ENCODE peak calls at places on chromosomes 6 and 20, in four cellular contexts. One of them, this sample, is unnamed.

GRCh38 chr20:63626424-63627128 is at the start of gene GMEB2:
- DNase-seq in K562: peak
- DNase-seq in GM12878: no peak
- DNase-seq in HepG2: peak
- DNase-seq in this sample: no peak

GRCh38 chr6:91464718-91465117 is 877.8 kb upstream of the MAP3K7 start:
- DNase-seq in GM12878: no peak
- DNase-seq in HepG2: no peak
- DNase-seq in K562: no peak
- DNase-seq in this sample: no peak

GRCh38 chr6:56595490-56596122 is 47.1 kb downstream of the DST start:
- DNase-seq in GM12878: peak
- DNase-seq in HepG2: peak
- DNase-seq in K562: peak
- DNase-seq in this sample: peak

GRCh38 chr20:2603816-2604505 is 48.5 kb upstream of the NOP56 start:
- DNase-seq in GM12878: no peak
- DNase-seq in HepG2: no peak
- DNase-seq in K562: no peak
- DNase-seq in this sample: no peak

GRCh38 chr20:8756410-8756809 is 312.5 kb upstream of the PLCB4 start:
- DNase-seq in GM12878: no peak
- DNase-seq in HepG2: peak
- DNase-seq in K562: no peak
- DNase-seq in this sample: no peak

GRCh38 chr20:2866236-2866635 is 7.0 kb upstream of the PTPRA start:
- DNase-seq in GM12878: no peak
- DNase-seq in HepG2: no peak
- DNase-seq in K562: no peak
- DNase-seq in this sample: no peak

GRCh38 chr6:130602151-130602770 is 224.9 kb upstream of the SMLR1 start:
- DNase-seq in HepG2: no peak
- DNase-seq in GM12878: no peak
- DNase-seq in K562: no peak
- DNase-seq in this sample: no peak

GRCh38 chr6:153511896-153512496 is 380.9 kb upstream of the RGS17 start:
- DNase-seq in HepG2: peak
- DNase-seq in K562: peak
- DNase-seq in GM12878: no peak
- DNase-seq in this sample: no peak

GRCh38 chr20:39605361-39605760 is 643.2 kb downstream of the DHX35 start:
- DNase-seq in HepG2: no peak
- DNase-seq in K562: no peak
- DNase-seq in GM12878: no peak
- DNase-seq in this sample: no peak

GRCh38 chr6:160337301-160337700 is 10.9 kb upstream of the SLC22A3 start:
- DNase-seq in GM12878: no peak
- DNase-seq in HepG2: no peak
- DNase-seq in K562: no peak
- DNase-seq in this sample: no peak

GRCh38 chr20:10113746-10114145 is 79.0 kb downstream of the ANKEF1 start:
- DNase-seq in GM12878: no peak
- DNase-seq in K562: no peak
- DNase-seq in HepG2: no peak
- DNase-seq in this sample: no peak

GRCh38 chr6:82381278-82381677 is 17.7 kb downstream of the TPBG start:
- DNase-seq in K562: no peak
- DNase-seq in GM12878: peak
- DNase-seq in HepG2: no peak
- DNase-seq in this sample: no peak

GRCh38 chr20:33431797-33432381 is 11.7 kb downstream of the SNTA1 start:
- DNase-seq in K562: no peak
- DNase-seq in GM12878: no peak
- DNase-seq in HepG2: peak
- DNase-seq in this sample: no peak

GRCh38 chr6:114718716-114719270 is 376.0 kb upstream of the HS3ST5 start:
- DNase-seq in HepG2: no peak
- DNase-seq in GM12878: no peak
- DNase-seq in K562: no peak
- DNase-seq in this sample: no peak

GRCh38 chr6:143060806-143061596 is at the start of gene AIG1:
- DNase-seq in GM12878: no peak
- DNase-seq in K562: no peak
- DNase-seq in HepG2: no peak
- DNase-seq in this sample: peak

GRCh38 chr6:158715330-158716311 is 65.8 kb downstream of the SYTL3 start:
- DNase-seq in HepG2: no peak
- DNase-seq in K562: peak
- DNase-seq in GM12878: no peak
- DNase-seq in this sample: no peak

GRCh38 chr6:30914854-30915590 is 984 bp downstream of the VARS2 start:
- DNase-seq in K562: peak
- DNase-seq in HepG2: no peak
- DNase-seq in GM12878: no peak
- DNase-seq in this sample: no peak

GRCh38 chr6:116410945-116411623 is 40.3 kb downstream of the DSE start:
- DNase-seq in HepG2: no peak
- DNase-seq in GM12878: no peak
- DNase-seq in K562: no peak
- DNase-seq in this sample: no peak

GRCh38 chr6:163748036-163748435 is 333.5 kb downstream of the QKI start:
- DNase-seq in HepG2: no peak
- DNase-seq in K562: no peak
- DNase-seq in GM12878: no peak
- DNase-seq in this sample: no peak

GRCh38 chr6:143333081-143333480 is 117.4 kb downstream of the ADAT2 start:
- DNase-seq in K562: no peak
- DNase-seq in GM12878: no peak
- DNase-seq in HepG2: no peak
- DNase-seq in this sample: no peak

GRCh38 chr6:151254451-151255081 is 14.8 kb downstream of the AKAP12 start:
- DNase-seq in GM12878: no peak
- DNase-seq in HepG2: no peak
- DNase-seq in K562: no peak
- DNase-seq in this sample: no peak

GRCh38 chr6:87968435-87969278 is 79.0 kb upstream of the SPACA1 start:
- DNase-seq in GM12878: no peak
- DNase-seq in HepG2: no peak
- DNase-seq in K562: no peak
- DNase-seq in this sample: peak

GRCh38 chr20:7950387-7950786 is 10.1 kb upstream of the HAO1 start:
- DNase-seq in K562: no peak
- DNase-seq in GM12878: no peak
- DNase-seq in HepG2: no peak
- DNase-seq in this sample: no peak

GRCh38 chr6:47308674-47309325 is 905 bp downstream of the TNFRSF21 start:
- DNase-seq in GM12878: no peak
- DNase-seq in HepG2: no peak
- DNase-seq in K562: peak
- DNase-seq in this sample: peak

GRCh38 chr20:6765469-6766058 is 1.9 kb upstream of the BMP2 start:
- DNase-seq in GM12878: no peak
- DNase-seq in K562: peak
- DNase-seq in HepG2: peak
- DNase-seq in this sample: no peak

GRCh38 chr6:89999154-89999553 is 104.9 kb downstream of the GJA10 start:
- DNase-seq in K562: peak
- DNase-seq in HepG2: no peak
- DNase-seq in GM12878: no peak
- DNase-seq in this sample: no peak

GRCh38 chr20:10034717-10035571 is at the start of gene ANKEF1:
- DNase-seq in K562: peak
- DNase-seq in GM12878: no peak
- DNase-seq in HepG2: peak
- DNase-seq in this sample: peak

GRCh38 chr6:37218061-37218460 is 39.5 kb upstream of the TBC1D22B start:
- DNase-seq in GM12878: no peak
- DNase-seq in K562: no peak
- DNase-seq in HepG2: no peak
- DNase-seq in this sample: no peak

GRCh38 chr6:18359237-18359885 is 27.8 kb upstream of the RNF144B start:
- DNase-seq in GM12878: no peak
- DNase-seq in K562: no peak
- DNase-seq in HepG2: no peak
- DNase-seq in this sample: no peak

GRCh38 chr6:31901415-31901952 is 402 bp downstream of the ZBTB12 start:
- DNase-seq in K562: peak
- DNase-seq in HepG2: no peak
- DNase-seq in GM12878: no peak
- DNase-seq in this sample: peak

GRCh38 chr20:41133709-41134361 is 3.5 kb upstream of the PLCG1 start:
- DNase-seq in HepG2: no peak
- DNase-seq in K562: peak
- DNase-seq in GM12878: peak
- DNase-seq in this sample: no peak

GRCh38 chr20:19275630-19276071 is 63.2 kb downstream of the SLC24A3 start:
- DNase-seq in GM12878: no peak
- DNase-seq in HepG2: no peak
- DNase-seq in K562: no peak
- DNase-seq in this sample: no peak
- TF ChIP-seq CREM in GM12878: no peak
- TF ChIP-seq CREM in HepG2: no peak
- TF ChIP-seq CREM in K562: no peak
- TF ChIP-seq CREM in this sample: no peak

GRCh38 chr6:4611441-4612129 is 164.6 kb upstream of the CDYL start:
- DNase-seq in K562: no peak
- DNase-seq in HepG2: no peak
- DNase-seq in GM12878: no peak
- DNase-seq in this sample: no peak

GRCh38 chr6:4607793-4608192 is 168.4 kb upstream of the CDYL start:
- DNase-seq in K562: no peak
- DNase-seq in GM12878: no peak
- DNase-seq in HepG2: no peak
- DNase-seq in this sample: no peak

GRCh38 chr6:4608361-4609115 is 167.7 kb upstream of the CDYL start:
- DNase-seq in GM12878: no peak
- DNase-seq in K562: no peak
- DNase-seq in HepG2: no peak
- DNase-seq in this sample: no peak

GRCh38 chr6:4612636-4613171 is 163.5 kb upstream of the CDYL start:
- DNase-seq in GM12878: no peak
- DNase-seq in HepG2: no peak
- DNase-seq in K562: no peak
- DNase-seq in this sample: no peak

DNA sequence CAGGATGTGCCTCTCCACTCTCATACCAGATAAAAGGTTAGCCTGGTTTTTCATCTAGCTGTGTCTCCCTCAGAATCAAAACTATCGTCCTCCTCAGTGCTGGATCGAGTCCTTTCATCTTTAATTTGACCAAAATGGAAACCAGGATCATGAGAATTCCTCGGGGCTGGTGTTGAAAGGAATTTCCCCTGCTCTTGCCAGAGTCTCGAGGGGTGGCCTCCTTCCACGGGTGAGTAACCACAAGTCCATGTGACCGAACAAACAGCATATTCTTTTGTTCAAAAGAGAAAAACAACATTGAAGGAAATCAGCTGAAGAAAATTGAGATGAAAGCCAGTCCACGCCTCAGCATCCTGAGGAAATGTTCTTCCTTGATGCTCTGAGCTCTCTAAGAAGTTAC is 165.9 kb upstream of the CDYL start:
- DNase-seq in HepG2: no peak
- DNase-seq in GM12878: no peak
- DNase-seq in K562: no peak
- DNase-seq in this sample: no peak
- TF ChIP-seq ATF2 in HepG2: no peak
- TF ChIP-seq ATF2 in GM12878: no peak
- TF ChIP-seq ATF2 in K562: no peak
- TF ChIP-seq ATF2 in this sample: no peak

DNA sequence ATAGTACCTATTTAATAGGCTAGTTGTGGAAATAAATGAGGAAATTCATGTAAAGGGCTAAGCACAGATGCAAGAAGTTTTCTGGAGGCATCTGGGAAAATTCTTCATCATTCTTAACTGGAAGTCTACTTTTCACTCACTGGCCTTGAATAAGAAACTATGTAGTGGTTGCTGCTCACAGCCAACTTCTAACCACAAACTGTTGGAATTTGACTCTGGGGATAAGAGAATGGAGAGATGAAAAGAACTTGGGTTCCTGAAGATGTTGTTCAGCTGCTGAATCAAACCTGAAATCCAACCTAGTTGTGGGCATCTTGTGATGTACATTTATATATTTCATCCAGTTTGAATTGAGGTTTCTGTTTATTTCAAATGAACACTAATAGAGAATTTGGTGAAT is 18.8 kb upstream of the MEI4 start:
- DNase-seq in HepG2: no peak
- DNase-seq in K562: no peak
- DNase-seq in GM12878: no peak
- DNase-seq in this sample: no peak
- TF ChIP-seq TCF7 in HepG2: no peak
- TF ChIP-seq TCF7 in K562: no peak
- TF ChIP-seq TCF7 in GM12878: no peak
- TF ChIP-seq TCF7 in this sample: no peak

GRCh38 chr6:84772428-84773132 is 8.2 kb upstream of the TBX18 start:
- DNase-seq in K562: no peak
- DNase-seq in GM12878: no peak
- DNase-seq in HepG2: no peak
- DNase-seq in this sample: peak

GRCh38 chr6:84774174-84775158 is 10.1 kb upstream of the TBX18 start:
- DNase-seq in K562: peak
- DNase-seq in GM12878: no peak
- DNase-seq in HepG2: no peak
- DNase-seq in this sample: peak

GRCh38 chr6:84773133-84773430 is 8.7 kb upstream of the TBX18 start:
- DNase-seq in K562: no peak
- DNase-seq in GM12878: no peak
- DNase-seq in HepG2: no peak
- DNase-seq in this sample: no peak

GRCh38 chr6:84771732-84772131 is 7.3 kb upstream of the TBX18 start:
- DNase-seq in HepG2: no peak
- DNase-seq in K562: no peak
- DNase-seq in GM12878: no peak
- DNase-seq in this sample: no peak

DNA sequence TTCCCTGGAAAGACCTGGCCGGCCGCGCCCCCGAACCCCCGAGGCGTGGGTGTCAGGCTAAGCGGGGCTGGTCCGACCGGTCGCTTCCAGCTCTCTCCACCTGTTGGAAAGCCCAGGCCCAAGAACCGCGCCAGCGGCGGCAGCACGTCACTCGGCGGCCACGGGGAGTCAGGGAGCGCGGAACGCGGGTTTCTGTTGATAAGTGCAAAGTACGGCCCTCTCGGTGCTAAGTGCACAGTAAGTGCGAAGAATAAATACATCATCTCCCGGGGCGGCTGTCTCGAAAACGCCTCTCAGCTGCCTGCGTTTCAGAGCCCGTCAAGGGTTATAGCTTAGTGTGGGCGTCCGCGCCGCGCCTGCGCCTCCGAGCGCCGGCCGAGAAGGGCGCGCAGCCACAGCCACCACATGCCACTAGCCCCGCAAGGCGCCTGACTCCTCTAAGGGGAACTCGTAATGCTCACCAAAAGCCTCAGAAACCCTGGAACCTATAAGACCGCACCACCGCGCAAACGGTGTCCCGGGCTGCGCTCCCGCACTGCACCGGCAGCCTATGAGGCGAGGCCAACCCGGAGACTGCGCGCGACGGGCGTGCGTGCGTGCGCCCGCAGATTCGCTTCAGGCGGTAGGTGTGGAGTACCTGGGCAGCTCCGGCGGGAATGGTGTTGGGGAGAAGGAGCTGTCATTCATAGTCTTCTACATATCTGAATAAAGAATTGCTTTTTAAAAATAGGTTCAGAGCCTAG is 9.2 kb upstream of the TBX18 start:
- DNase-seq in HepG2: no peak
- DNase-seq in GM12878: no peak
- DNase-seq in K562: no peak
- DNase-seq in this sample: peak
- TF ChIP-seq CREM in HepG2: no peak
- TF ChIP-seq CREM in GM12878: no peak
- TF ChIP-seq CREM in K562: no peak
- TF ChIP-seq CREM in this sample: no peak

This sample was measured in WTC11.